ENCODE peak calls at places on chromosomes 3 and 15, in six cellular contexts. H is stomach, W is GM23338, F is GM12891, N is HCT116, A is HL-60. L is an unnamed sample.

GRCh38 chr15:94327356-94327936 is 96.1 kb downstream of the MCTP2 start:
- DNase-seq in H (no peak), N (peak; percentile 10), F (peak; percentile 13), W (peak; percentile 57), A (no peak), L (no peak)

GRCh38 chr3:194140520-194141414 is 4.8 kb downstream of the HES1 start:
- DNase-seq in H (peak; percentile 48), A (no peak), W (peak; percentile 93), F (no peak), N (no peak), L (peak; percentile 46)

GRCh38 chr3:141360888-141361598 is 7.3 kb upstream of the ZBTB38 start:
- DNase-seq in H (no peak), A (no peak), W (peak; percentile 78), N (peak; percentile 59), F (peak; percentile 39), L (no peak)

GRCh38 chr15:35444557-35445204 is 101.3 kb downstream of the DPH6 start:
- DNase-seq in A (no peak), F (no peak), H (no peak), N (peak; percentile 39), W (peak; percentile 73), L (no peak)

GRCh38 chr3:28476194-28476593 is 127.6 kb upstream of the AZI2 start:
- DNase-seq in H (no peak), N (peak; percentile 29), W (peak; percentile 80), A (peak; percentile 7), F (peak; percentile 3), L (peak; percentile 1)

GRCh38 chr3:23993556-23994246 is 48.6 kb downstream of the NR1D2 start:
- DNase-seq in H (no peak), W (no peak), N (no peak), A (no peak), F (no peak), L (no peak)

GRCh38 chr3:47413751-47414150 is 32.9 kb downstream of the PTPN23 start:
- DNase-seq in W (no peak), F (no peak), H (no peak), A (no peak), N (no peak), L (no peak)

GRCh38 chr15:63531586-63531985 is 27.2 kb downstream of the USP3 start:
- DNase-seq in A (no peak), F (no peak), N (no peak), W (peak; percentile 70), H (no peak), L (no peak)

GRCh38 chr3:52055537-52056351 is 627 bp downstream of the DUSP7 start:
- DNase-seq in W (peak; percentile 81), F (peak; percentile 61), N (no peak), H (peak; percentile 49), A (peak; percentile 51), L (no peak)

GRCh38 chr3:38401563-38401962 is 52.1 kb upstream of the ACVR2B start:
- DNase-seq in N (no peak), F (no peak), W (no peak), A (no peak), H (no peak), L (no peak)

GRCh38 chr3:120908030-120908802 is at the start of gene STXBP5L:
- DNase-seq in W (peak; percentile 99), A (peak; percentile 25), F (peak; percentile 47), H (peak; percentile 82), N (peak; percentile 27), L (peak; percentile 37)

GRCh38 chr15:52139599-52140462 is 27.3 kb upstream of the BCL2L10 start:
- DNase-seq in W (peak; percentile 95), A (peak; percentile 43), N (peak; percentile 48), H (peak; percentile 82), F (peak; percentile 55), L (peak; percentile 68)

GRCh38 chr3:13022348-13023250 is 50.6 kb downstream of the IQSEC1 start:
- DNase-seq in W (peak; percentile 62), F (peak; percentile 58), A (no peak), N (no peak), H (peak; percentile 39), L (peak; percentile 60)

GRCh38 chr15:56786966-56787365 is 53.7 kb upstream of the ZNF280D start:
- DNase-seq in N (no peak), H (no peak), F (no peak), A (no peak), W (no peak), L (peak; percentile 13)

GRCh38 chr3:14520149-14520548 is 20.0 kb downstream of the GRIP2 start:
- DNase-seq in H (no peak), F (no peak), A (no peak), N (no peak), W (no peak), L (no peak)

GRCh38 chr3:189690672-189691071 is 59.5 kb downstream of the TP63 start:
- DNase-seq in N (no peak), A (no peak), F (no peak), H (no peak), W (no peak), L (no peak)
- TF ChIP-seq POLR2AphosphoS5 in N (no peak), A (no peak), F (no peak), H (no peak), W (no peak), L (no peak)

DNA sequence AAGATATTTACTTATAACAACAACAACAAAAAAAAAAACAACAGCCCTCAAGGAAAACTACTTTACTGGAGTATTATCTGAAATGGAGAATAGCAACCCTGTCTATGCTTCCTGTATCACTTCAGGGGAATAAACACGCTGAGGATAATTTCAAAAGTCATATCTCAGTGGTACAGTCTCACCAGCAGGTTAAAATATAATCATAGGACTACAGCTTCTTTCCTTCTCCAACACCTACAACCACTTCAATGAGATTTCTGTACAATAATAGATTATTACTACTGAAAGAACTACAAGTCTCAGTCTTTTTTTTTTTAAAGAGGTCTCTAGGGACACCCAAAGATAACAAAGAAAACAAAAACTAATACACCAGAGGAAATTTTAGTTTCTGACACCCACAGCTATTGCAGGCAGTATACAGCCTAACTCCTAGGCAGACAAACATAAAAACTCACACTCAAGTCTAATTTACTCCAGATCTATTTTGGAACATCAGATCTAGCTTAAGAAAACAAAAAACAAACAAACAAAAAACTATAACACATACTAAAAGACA is 268.2 kb downstream of the BCHE start:
- DNase-seq in A (no peak), H (no peak), F (no peak), N (no peak), W (no peak), L (no peak)
- TF ChIP-seq POLR2AphosphoS5 in A (no peak), H (no peak), F (no peak), N (no peak), W (no peak), L (no peak)

GRCh38 chr3:186842426-186843038 is at the start of gene ADIPOQ:
- DNase-seq in H (no peak), N (no peak), W (no peak), F (no peak), A (no peak), L (no peak)

GRCh38 chr3:186841637-186842036 is 873 bp upstream of the ADIPOQ start:
- DNase-seq in F (no peak), N (no peak), A (no peak), H (no peak), W (no peak), L (no peak)

GRCh38 chr3:186843039-186843432 is 526 bp downstream of the ADIPOQ start:
- DNase-seq in N (no peak), W (no peak), F (no peak), H (no peak), A (no peak), L (no peak)

GRCh38 chr3:186844908-186845307 is 2.4 kb downstream of the ADIPOQ start:
- DNase-seq in F (no peak), N (no peak), H (no peak), W (no peak), A (no peak), L (no peak)

DNA sequence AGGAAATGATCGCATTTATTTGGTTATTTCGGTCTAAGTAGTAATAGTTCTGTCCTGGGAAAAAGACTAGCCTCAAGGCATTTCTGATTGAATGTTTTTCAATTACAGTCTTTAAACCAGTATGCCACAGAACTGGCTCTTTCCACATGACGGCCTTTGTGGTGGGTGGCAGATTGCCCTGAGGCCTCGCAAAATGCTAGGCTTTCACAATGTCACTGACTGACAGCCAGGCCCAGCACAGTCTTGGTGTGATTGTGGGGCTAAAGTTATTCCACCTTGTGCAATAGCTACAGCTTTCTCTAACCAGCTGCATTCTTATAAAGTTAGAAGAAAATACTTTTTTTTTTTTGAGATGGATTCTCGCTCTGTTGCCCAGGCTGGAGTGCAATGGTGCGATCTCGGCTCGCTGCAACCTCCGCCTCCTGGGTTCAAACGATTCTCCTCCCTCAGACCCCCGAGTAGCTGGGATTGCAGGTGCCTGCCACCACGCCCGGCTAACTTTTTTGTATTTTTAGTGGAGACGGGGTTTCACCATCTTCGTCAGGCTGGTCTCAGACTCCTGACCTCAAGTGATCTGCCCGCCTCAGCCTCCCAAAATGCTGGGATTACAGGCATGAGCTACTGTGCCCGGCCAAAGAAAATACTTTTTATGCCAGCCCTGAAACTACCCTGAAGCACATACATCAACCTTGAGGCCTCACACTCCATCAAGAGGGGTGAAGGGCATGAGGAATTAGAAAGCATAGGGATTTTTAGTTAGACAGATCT is 2.5 kb upstream of the ADIPOQ start:
- DNase-seq in A (no peak), H (no peak), N (no peak), W (no peak), F (no peak), L (no peak)
- TF ChIP-seq POLR2AphosphoS5 in A (no peak), H (no peak), N (no peak), W (no peak), F (no peak), L (no peak)

DNA sequence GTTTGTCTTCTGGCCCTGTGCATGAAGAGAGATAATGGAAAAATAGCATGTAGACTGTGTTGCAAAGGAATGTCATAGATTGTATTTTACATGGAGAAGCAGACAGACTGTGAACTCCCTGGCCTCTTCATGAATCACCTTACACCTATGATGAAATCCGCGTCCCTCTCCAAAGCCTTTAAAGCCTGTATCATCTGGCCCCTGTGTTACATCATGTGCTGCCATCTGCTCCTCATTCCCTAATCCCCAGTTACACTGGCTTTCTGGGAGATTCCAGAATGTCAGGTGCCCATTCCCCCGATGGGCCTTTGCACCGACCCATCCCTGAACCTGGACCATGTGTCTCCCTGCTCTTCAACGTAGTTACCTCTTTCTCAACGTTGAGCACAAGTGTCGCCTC is 190.8 kb downstream of the ADAMTSL3 start:
- DNase-seq in H (no peak), A (no peak), F (no peak), W (no peak), N (no peak), L (no peak)
- TF ChIP-seq POLR2AphosphoS5 in H (no peak), A (no peak), F (no peak), W (no peak), N (no peak), L (no peak)

DNA sequence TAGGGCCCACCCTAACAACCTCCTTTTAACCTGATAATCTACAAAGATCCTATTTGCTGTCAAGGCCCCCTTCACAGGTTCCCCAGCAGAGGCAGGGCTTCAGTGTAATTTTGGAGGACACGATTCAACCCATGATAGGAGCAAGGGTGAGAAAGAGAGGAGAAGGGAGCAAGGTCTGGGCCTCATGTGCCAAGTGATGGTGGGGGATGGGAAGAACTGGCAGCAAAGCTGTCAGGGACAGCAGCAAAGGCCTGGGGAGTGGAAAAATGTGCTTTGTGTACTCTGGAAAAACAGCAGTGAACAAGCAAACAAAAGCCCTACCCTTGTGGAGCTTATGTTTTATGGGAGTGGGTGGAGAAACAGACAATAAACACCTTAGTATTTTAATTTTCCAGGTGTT is 2.7 kb upstream of the GALNT15 start:
- DNase-seq in A (no peak), H (no peak), F (no peak), N (no peak), W (no peak), L (no peak)
- TF ChIP-seq POLR2AphosphoS5 in A (no peak), H (no peak), F (no peak), N (no peak), W (no peak), L (no peak)

GRCh38 chr3:173588547-173588946 is 191.0 kb downstream of the NLGN1 start:
- DNase-seq in A (no peak), N (no peak), F (no peak), H (no peak), W (no peak), L (no peak)
- TF ChIP-seq POLR2AphosphoS5 in A (no peak), N (no peak), F (no peak), H (no peak), W (no peak), L (no peak)

GRCh38 chr15:66657062-66658020 is 44.7 kb upstream of the SMAD6 start:
- DNase-seq in F (no peak), N (no peak), A (no peak), H (no peak), W (peak; percentile 95), L (no peak)
- TF ChIP-seq POLR2AphosphoS5 in F (no peak), N (no peak), A (no peak), H (no peak), W (no peak), L (no peak)